ENCODE peak calls at places on chromosomes 3 and 15, in eight cellular contexts. M is T1000; T is kidney glomerular epithelial cell; R is A673; B is T-helper 1 cell; U is psoas muscle; N is activated CD4-positive, alpha-beta T cell treated with anti-CD3 and anti-CD28 coated beads, Interleukin-2, amount 10 ng/mL, durations not matched to agents 7 days and 5 days; K is activated gamma-delta T cell treated with Interleukin-2 at 50 U/mL for 16 hours. L is an unnamed sample.
A peak's percentile ranks its signal among the peaks of the same experiment; 100 is the strongest.

GRCh38 chr3:60555704-60556340 is 695.4 kb downstream of the FHIT start:
- DNase-seq in M (no peak), T (peak; percentile 85), R (no peak), B (no peak), U (no peak), N (no peak), K (no peak), L (no peak)

GRCh38 chr15:95175914-95176658 is 944.7 kb downstream of the MCTP2 start:
- DNase-seq in M (no peak), T (no peak), R (no peak), B (no peak), U (no peak), N (no peak), K (no peak), L (no peak)

GRCh38 chr3:58260261-58260731 is 22.7 kb downstream of the ABHD6 start:
- DNase-seq in M (no peak), T (peak; percentile 51), R (no peak), B (no peak), U (no peak), N (no peak), K (no peak), L (no peak)

GRCh38 chr3:56861511-56861910 is 59.8 kb upstream of the ARHGEF3 start:
- DNase-seq in M (no peak), T (no peak), R (no peak), B (no peak), U (no peak), N (no peak), K (no peak), L (no peak)

GRCh38 chr15:58916962-58917361 is 16.5 kb downstream of the SLTM start:
- DNase-seq in M (no peak), T (no peak), R (no peak), B (no peak), U (no peak), N (no peak), K (no peak), L (no peak)

GRCh38 chr15:46848704-46849103 is 868.6 kb upstream of the SEMA6D start:
- DNase-seq in M (peak; percentile 79), T (no peak), R (no peak), B (no peak), U (no peak), N (no peak), K (no peak), L (no peak)

GRCh38 chr3:66342717-66343373 is 122.0 kb downstream of the SLC25A26 start:
- DNase-seq in M (no peak), T (no peak), R (no peak), B (no peak), U (no peak), N (no peak), K (no peak), L (no peak)

GRCh38 chr15:90813796-90814192 is 54.6 kb upstream of the FURIN start:
- DNase-seq in M (no peak), T (no peak), R (no peak), B (no peak), U (no peak), N (peak; percentile 35), K (no peak), L (no peak)

GRCh38 chr3:33131328-33132018 is 17.7 kb downstream of the CRTAP start:
- DNase-seq in M (peak; percentile 33), T (peak; percentile 74), R (peak; percentile 78), B (no peak), U (no peak), N (peak; percentile 58), K (peak; percentile 23), L (peak; percentile 21)

GRCh38 chr3:14329116-14329830 is 73.1 kb upstream of the SLC6A6 start:
- DNase-seq in M (peak; percentile 22), T (peak; percentile 81), R (peak; percentile 27), B (no peak), U (no peak), N (no peak), K (no peak), L (no peak)

GRCh38 chr3:8938021-8938420 is 25.3 kb downstream of the RAD18 start:
- DNase-seq in M (no peak), T (peak; percentile 48), R (peak; percentile 36), B (no peak), U (no peak), N (no peak), K (no peak), L (no peak)

GRCh38 chr3:54928056-54928770 is at the start of gene LRTM1:
- DNase-seq in M (no peak), T (no peak), R (no peak), B (no peak), U (no peak), N (no peak), K (no peak), L (no peak)

GRCh38 chr15:101372149-101372577 is 77.1 kb upstream of the SNRPA1 start:
- DNase-seq in M (no peak), T (no peak), R (no peak), B (no peak), U (peak; percentile 49), N (no peak), K (no peak), L (no peak)

GRCh38 chr3:38477057-38477820 is 18.9 kb upstream of the EXOG start:
- DNase-seq in M (no peak), T (no peak), R (no peak), B (no peak), U (no peak), N (no peak), K (no peak), L (no peak)

GRCh38 chr3:167941234-167941995 is 154.3 kb downstream of the GOLIM4 start:
- DNase-seq in M (peak; percentile 10), T (no peak), R (peak; percentile 81), B (no peak), U (no peak), N (no peak), K (no peak), L (no peak)

GRCh38 chr3:131083190-131083863 is 56.6 kb downstream of the NEK11 start:
- DNase-seq in M (no peak), T (no peak), R (peak; percentile 89), B (no peak), U (peak; percentile 69), N (no peak), K (no peak), L (no peak)

GRCh38 chr15:68106656-68107055 is 52.5 kb downstream of the PIAS1 start:
- DNase-seq in M (no peak), T (peak; percentile 33), R (peak; percentile 25), B (no peak), U (no peak), N (no peak), K (no peak), L (no peak)

GRCh38 chr3:25047058-25047457 is 381.0 kb upstream of the RARB start:
- DNase-seq in M (no peak), T (no peak), R (no peak), B (no peak), U (no peak), N (no peak), K (no peak), L (no peak)

GRCh38 chr3:183260167-183260904 is 7.3 kb downstream of the B3GNT5 start:
- DNase-seq in M (no peak), T (no peak), R (no peak), B (no peak), U (no peak), N (no peak), K (no peak), L (no peak)

GRCh38 chr3:197792019-197792647 is 1.1 kb downstream of the LRCH3 start:
- DNase-seq in M (no peak), T (peak; percentile 30), R (peak; percentile 34), B (no peak), U (no peak), N (peak; percentile 48), K (peak; percentile 13), L (no peak)

GRCh38 chr3:128991355-128991895 is 2.5 kb downstream of the CFAP92 start:
- DNase-seq in M (no peak), T (no peak), R (no peak), B (no peak), U (peak; percentile 54), N (no peak), K (no peak), L (no peak)

GRCh38 chr3:185716436-185717090 is 108.3 kb downstream of the IGF2BP2 start:
- DNase-seq in M (no peak), T (peak; percentile 43), R (no peak), B (no peak), U (no peak), N (no peak), K (no peak), L (no peak)

GRCh38 chr3:159775372-159775961 is 213.2 kb upstream of the IL12A start:
- DNase-seq in M (no peak), T (peak; percentile 84), R (peak; percentile 77), B (no peak), U (no peak), N (no peak), K (no peak), L (no peak)

GRCh38 chr15:86178845-86179244 is 99.2 kb downstream of the AGBL1 start:
- DNase-seq in M (no peak), T (no peak), R (no peak), B (no peak), U (no peak), N (no peak), K (no peak), L (no peak)

GRCh38 chr3:38471260-38471857 is 17.7 kb downstream of the ACVR2B start:
- DNase-seq in M (no peak), T (no peak), R (no peak), B (no peak), U (no peak), N (no peak), K (no peak), L (no peak)

GRCh38 chr3:177992993-177993969 is 543.0 kb upstream of the KCNMB2 start:
- DNase-seq in M (no peak), T (no peak), R (no peak), B (no peak), U (no peak), N (no peak), K (no peak), L (no peak)